ENCODE peak calls at places on chromosomes 4 and X, in eight cellular contexts. E, P, Y, I, S, N, V and W are unnamed samples. For H3K4me1, the result is how much of the 10 kb centered on the place peaks cover.

GRCh38 chr4:46491455-46491854 is 101.5 kb upstream of the GABRA2 start:
- DNase-seq in P (no peak), S (no peak), I (no peak), V (no peak), E (no peak), N (no peak), Y (no peak), W (no peak)

GRCh38 chr4:7287918-7288280 is 95.6 kb downstream of the SORCS2 start:
- DNase-seq in V (no peak), Y (no peak), S (no peak), P (no peak), E (peak), I (no peak), N (no peak), W (no peak)

GRCh38 chr4:80878218-80878617 is 152.3 kb upstream of the BMP3 start:
- DNase-seq in V (no peak), N (no peak), E (no peak), P (no peak), Y (no peak), S (no peak), I (no peak), W (peak)

GRCh38 chr4:55311792-55312490 is 34.1 kb upstream of the SRD5A3 start:
- DNase-seq in S (no peak), I (no peak), V (no peak), Y (no peak), P (no peak), N (no peak), E (no peak), W (no peak)

GRCh38 chrX:134026732-134027311 is 41.4 kb upstream of the GPC3 start:
- DNase-seq in P (no peak), I (peak), N (peak), Y (no peak), E (no peak), S (no peak), V (peak), W (no peak)

GRCh38 chrX:101986571-101986970 is 54.7 kb upstream of the ZMAT1 start:
- DNase-seq in I (no peak), E (no peak), V (no peak), P (no peak), Y (no peak), N (no peak), S (no peak), W (no peak)

GRCh38 chr4:184983660-184984356 is 34.5 kb upstream of the HELT start:
- DNase-seq in N (peak), P (peak), E (peak), S (peak), I (peak), V (peak), Y (no peak), W (peak)

GRCh38 chrX:18725316-18725943 is 18.0 kb downstream of the PPEF1 start:
- DNase-seq in Y (no peak), E (no peak), P (no peak), S (no peak), V (no peak), N (no peak), I (no peak), W (no peak)

GRCh38 chr4:10085828-10086505 is 30.6 kb downstream of the WDR1 start:
- DNase-seq in E (no peak), V (peak), Y (peak), P (no peak), N (no peak), I (no peak), S (no peak), W (no peak)

GRCh38 chrX:150211988-150212387 is 151.1 kb upstream of the MAMLD1 start:
- DNase-seq in Y (no peak), N (no peak), I (peak), P (no peak), E (no peak), V (no peak), S (no peak), W (no peak)

GRCh38 chr4:55356991-55357461 is 11.0 kb downstream of the SRD5A3 start:
- DNase-seq in N (no peak), E (no peak), I (peak), Y (no peak), S (no peak), V (no peak), P (no peak), W (no peak)

GRCh38 chr4:73944061-73944875 is 37.6 kb downstream of the PF4 start:
- DNase-seq in P (peak), V (peak), S (no peak), Y (no peak), N (peak), E (peak), I (peak), W (no peak)

GRCh38 chr4:150297861-150298474 is 219.7 kb downstream of the DCLK2 start:
- DNase-seq in P (no peak), I (peak), S (peak), V (no peak), N (peak), Y (no peak), E (no peak), W (peak)

GRCh38 chr4:150867148-150867547 is 147.9 kb downstream of the LRBA start:
- DNase-seq in V (no peak), I (peak), E (no peak), N (peak), P (no peak), S (peak), Y (no peak), W (peak)

GRCh38 chrX:22121161-22121560 is 89.0 kb downstream of the PHEX start:
- DNase-seq in I (no peak), E (no peak), Y (no peak), N (no peak), P (no peak), S (no peak), V (no peak), W (no peak)

GRCh38 chr4:182010876-182011275 is 232.3 kb upstream of the TENM3 start:
- DNase-seq in I (peak), V (no peak), P (no peak), N (no peak), S (no peak), Y (no peak), E (no peak), W (no peak)

GRCh38 chr4:688695-689497 is at the start of gene SLC49A3:
- DNase-seq in S (no peak), P (peak), N (peak), E (peak), Y (no peak), I (no peak), V (peak), W (no peak)

GRCh38 chr4:180598281-180598680 is 1644.9 kb upstream of the TENM3 start:
- DNase-seq in P (no peak), E (no peak), V (no peak), Y (no peak), S (no peak), I (no peak), N (no peak), W (no peak)

GRCh38 chr4:88880501-88881226 is 176.3 kb downstream of the FAM13A start:
- DNase-seq in V (no peak), Y (no peak), P (no peak), I (no peak), N (no peak), S (no peak), E (no peak), W (no peak)

GRCh38 chrX:32868524-32868895 is 342.8 kb downstream of the DMD start:
- DNase-seq in Y (no peak), S (no peak), I (no peak), P (no peak), N (peak), E (no peak), V (no peak), W (no peak)

GRCh38 chrX:106300656-106301055 is 132.6 kb downstream of the PWWP3B start:
- DNase-seq in Y (no peak), S (no peak), I (no peak), E (no peak), P (no peak), V (no peak), N (no peak), W (no peak)

GRCh38 chr4:139243448-139244365 is 36.3 kb downstream of the MGARP start:
- DNase-seq in E (no peak), S (no peak), I (peak), V (peak), P (peak), Y (no peak), N (no peak), W (no peak)

GRCh38 chr4:150884625-150885024 is 130.5 kb downstream of the LRBA start:
- DNase-seq in I (no peak), V (no peak), Y (no peak), E (no peak), P (no peak), S (no peak), N (no peak), W (no peak)

GRCh38 chr4:54961357-54961975 is 163.9 kb downstream of the KDR start:
- DNase-seq in I (peak), S (no peak), P (no peak), V (no peak), Y (no peak), E (no peak), N (peak), W (peak)

GRCh38 chr4:36549992-36550391 is 268.6 kb downstream of the DTHD1 start:
- DNase-seq in N (no peak), V (no peak), I (no peak), S (no peak), Y (no peak), P (no peak), E (no peak), W (no peak)

GRCh38 chr4:36547383-36547782 is 266.0 kb downstream of the DTHD1 start:
- DNase-seq in I (no peak), S (no peak), E (no peak), V (no peak), P (no peak), Y (no peak), N (no peak), W (no peak)

GRCh38 chr4:36551697-36552214 is 270.3 kb downstream of the DTHD1 start:
- DNase-seq in V (no peak), N (no peak), Y (no peak), S (peak), E (no peak), I (no peak), P (no peak), W (no peak)

GRCh38 chr4:36549256-36549655 is 267.8 kb downstream of the DTHD1 start:
- DNase-seq in P (no peak), Y (no peak), S (no peak), I (no peak), N (no peak), E (no peak), V (no peak), W (no peak)
- H3K4me1 ChIP-seq in P (under half), Y (under half), S (under half), I (under half), N (under half), E (under half), V (under half), W (under half)

DNA sequence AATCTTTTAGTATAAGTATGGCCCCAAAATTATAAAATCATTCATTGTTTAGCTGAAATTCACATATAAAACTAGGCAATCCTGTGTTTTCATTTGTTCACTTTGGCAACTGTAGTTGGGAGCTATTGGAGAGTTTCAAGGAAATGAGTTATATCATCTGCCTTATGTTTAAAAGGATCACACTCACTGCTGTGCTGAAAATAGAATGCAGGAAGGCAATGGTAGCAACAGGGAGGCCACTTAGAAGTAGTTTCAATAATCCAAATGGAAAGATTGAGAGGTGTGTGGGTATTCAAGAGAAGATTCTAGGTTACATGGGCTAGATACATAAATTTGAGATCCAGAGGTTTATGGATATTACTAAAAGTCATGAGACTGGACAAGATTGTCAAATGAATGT is 184.9 kb downstream of the PDGFC start:
- DNase-seq in Y (no peak), E (no peak), I (no peak), S (no peak), N (no peak), P (no peak), V (no peak), W (no peak)
- H3K4me1 ChIP-seq in Y (under half), E (under half), I (under half), S (under half), N (under half), P (under half), V (under half), W (under half)

GRCh38 chr4:168839758-168840385 is 170.2 kb downstream of the CBR4 start:
- DNase-seq in V (no peak), I (peak), E (no peak), S (no peak), Y (no peak), N (no peak), P (no peak), W (no peak)
- H3K4me1 ChIP-seq in V (under half), I (half or more), E (under half), S (under half), Y (half or more), N (under half), P (under half), W (under half)

DNA sequence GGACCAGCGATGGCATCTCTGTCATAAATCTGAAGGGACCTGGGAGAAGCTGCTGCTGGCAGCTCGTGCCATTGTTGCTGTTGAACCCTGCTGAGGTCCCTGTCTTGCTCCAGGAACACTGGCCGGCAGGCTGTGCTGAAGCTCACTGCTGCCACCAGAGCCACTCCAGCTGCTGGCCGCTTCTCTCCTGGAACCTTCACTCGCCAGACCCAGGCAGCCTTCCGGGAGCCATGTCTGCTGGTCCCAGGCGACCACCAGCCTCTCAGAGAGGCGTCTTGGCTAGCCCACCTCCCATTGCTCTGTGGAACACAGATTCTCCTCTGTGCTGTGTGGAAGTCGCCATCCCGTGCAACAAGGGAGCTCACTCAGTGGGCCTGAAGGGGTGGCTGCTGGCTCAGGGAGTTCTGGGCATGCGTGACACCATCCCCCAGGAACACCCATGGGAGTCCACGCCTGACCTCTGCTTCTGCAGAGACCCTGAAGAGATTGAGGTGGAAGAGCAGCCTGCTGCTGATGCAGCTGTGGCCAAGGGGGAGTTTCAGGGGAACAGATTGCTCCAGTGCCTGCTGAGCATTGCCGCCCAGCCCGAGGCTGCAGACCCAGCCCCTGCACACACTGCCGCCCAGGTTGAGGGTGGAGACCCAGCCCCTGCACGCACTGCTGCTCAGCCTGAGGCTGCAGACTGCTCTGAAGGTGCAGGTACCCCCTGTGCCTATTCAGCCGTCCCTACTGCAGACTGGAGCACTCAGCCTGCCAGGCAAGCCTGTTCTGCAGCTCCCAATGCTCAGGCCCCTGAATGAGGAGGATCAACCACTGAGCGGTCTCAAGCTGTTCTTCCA is 33.1 kb upstream of the CYP4V2 start:
- DNase-seq in N (no peak), E (peak), S (no peak), Y (no peak), V (no peak), P (no peak), I (no peak), W (no peak)
- H3K4me1 ChIP-seq in N (under half), E (under half), S (under half), Y (under half), V (under half), P (under half), I (under half), W (under half)

GRCh38 chr4:108830509-108831244 is 67.8 kb upstream of the ETNPPL start:
- DNase-seq in I (no peak), E (no peak), Y (no peak), N (no peak), P (peak), V (no peak), S (no peak), W (no peak)
- H3K4me1 ChIP-seq in I (under half), E (under half), Y (under half), N (under half), P (under half), V (under half), S (under half), W (under half)

GRCh38 chr4:77155631-77156345 is 1.2 kb upstream of the CCNG2 start:
- DNase-seq in Y (no peak), I (no peak), E (no peak), P (no peak), S (no peak), V (no peak), N (no peak), W (peak)
- H3K4me1 ChIP-seq in Y (under half), I (under half), E (under half), P (under half), S (under half), V (under half), N (half or more), W (half or more)

GRCh38 chr4:83213640-83214039 is 71.0 kb downstream of the COQ2 start:
- DNase-seq in V (no peak), N (no peak), Y (no peak), E (no peak), P (no peak), S (no peak), I (no peak), W (no peak)

GRCh38 chr4:83208371-83208770 is 76.2 kb downstream of the COQ2 start:
- DNase-seq in V (no peak), E (no peak), I (no peak), S (no peak), P (no peak), N (no peak), Y (no peak), W (no peak)

GRCh38 chr4:83208776-83209365 is 75.7 kb downstream of the COQ2 start:
- DNase-seq in Y (no peak), N (no peak), S (no peak), P (no peak), E (no peak), V (no peak), I (peak), W (no peak)

GRCh38 chr4:83214079-83214478 is 70.5 kb downstream of the COQ2 start:
- DNase-seq in I (no peak), V (no peak), N (no peak), Y (no peak), S (no peak), E (no peak), P (no peak), W (no peak)

DNA sequence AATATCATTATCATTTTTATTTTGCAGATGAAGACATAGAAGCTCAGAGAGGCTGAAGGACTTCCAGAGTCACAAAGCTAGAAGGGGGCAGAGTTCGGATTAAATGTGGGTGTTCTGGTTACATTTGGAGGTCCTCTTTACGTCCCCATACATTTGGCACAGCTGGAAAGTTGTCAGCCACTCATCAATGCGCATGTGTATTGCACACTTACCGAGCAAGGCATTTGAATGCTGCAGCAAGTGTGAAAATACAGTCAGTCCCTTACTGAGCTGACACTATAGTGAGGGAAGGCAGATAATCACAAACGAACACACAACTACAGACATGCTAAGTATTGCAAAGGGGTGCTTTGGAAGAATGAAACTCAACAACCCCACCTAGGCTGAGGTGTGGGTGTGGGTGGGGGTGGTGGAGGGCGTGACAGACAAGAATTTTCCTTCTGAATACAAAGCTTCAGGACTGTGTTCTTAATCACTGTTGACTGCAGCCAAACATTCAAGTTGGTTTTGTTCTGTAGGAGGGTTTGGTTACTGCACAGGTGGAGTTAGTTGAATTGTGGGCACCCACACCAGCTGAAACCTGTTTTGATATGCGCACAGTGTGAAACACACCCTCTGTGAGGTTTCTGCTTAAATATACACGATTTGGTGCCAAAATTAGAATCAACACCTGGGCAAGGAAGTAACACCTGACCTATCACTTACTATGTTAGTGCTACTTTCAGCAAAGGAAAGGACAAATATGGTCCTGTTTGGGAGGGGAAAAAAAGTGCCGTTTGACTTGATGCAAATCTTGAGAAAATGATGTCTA is 72.4 kb downstream of the COQ2 start:
- DNase-seq in E (no peak), N (no peak), P (no peak), Y (no peak), I (no peak), V (no peak), S (peak), W (peak)
- H3K4me1 ChIP-seq in E (under half), N (under half), P (under half), Y (under half), I (under half), V (under half), S (under half), W (under half)

DNA sequence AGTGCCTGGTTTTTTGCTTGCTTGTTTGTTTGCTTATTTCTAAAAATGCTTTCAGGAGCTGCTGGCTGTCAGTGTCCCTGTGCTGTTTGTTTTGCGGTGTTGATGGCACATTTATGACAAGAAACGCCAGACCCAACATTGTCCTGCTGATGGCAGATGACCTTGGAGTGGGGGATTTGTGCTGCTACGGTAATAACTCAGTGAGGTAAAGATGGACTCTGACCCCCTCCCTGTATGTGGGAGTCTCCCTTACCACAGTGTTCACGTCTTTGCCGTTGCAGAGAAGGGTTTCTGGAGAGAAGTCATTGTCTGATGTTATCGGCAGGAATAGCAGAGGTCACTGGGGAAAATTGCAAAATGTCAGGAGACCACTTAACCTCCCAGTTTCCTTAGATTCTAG is at the start of gene ARSH:
- DNase-seq in N (no peak), S (no peak), Y (no peak), P (no peak), E (no peak), V (no peak), I (no peak), W (no peak)
- H3K4me1 ChIP-seq in N (under half), S (under half), Y (under half), P (under half), E (under half), V (under half), I (under half), W (under half)

GRCh38 chr4:60723796-60724195 is 476.3 kb upstream of the ADGRL3 start:
- DNase-seq in V (no peak), P (no peak), S (no peak), Y (no peak), N (no peak), E (no peak), I (no peak), W (no peak)
- H3K4me1 ChIP-seq in V (under half), P (under half), S (under half), Y (under half), N (under half), E (under half), I (under half), W (under half)

GRCh38 chrX:40152173-40152705 is 54.5 kb upstream of the BCOR start:
- DNase-seq in V (peak), I (no peak), N (peak), P (peak), Y (no peak), S (no peak), E (peak), W (peak)
- H3K4me1 ChIP-seq in V (under half), I (under half), N (half or more), P (under half), Y (under half), S (under half), E (under half), W (half or more)